ENCODE peak calls at places on chromosomes 2 and 18, in four cellular contexts. B, P, I and S are unnamed samples.

GRCh38 chr2:232942831-232943230 is 70.2 kb downstream of the NGEF start:
- DNase-seq in B (no peak), P (no peak), I (no peak), S (no peak)

GRCh38 chr2:204665244-204665643 is 120.0 kb downstream of the PARD3B start:
- DNase-seq in B (no peak), P (no peak), I (no peak), S (no peak)

GRCh38 chr2:120016800-120017199 is 3.9 kb downstream of the EPB41L5 start:
- DNase-seq in B (no peak), P (no peak), I (no peak), S (no peak)

GRCh38 chr2:191038241-191038725 is 24.3 kb upstream of the STAT1 start:
- DNase-seq in B (no peak), P (no peak), I (no peak), S (no peak)

GRCh38 chr2:58540680-58541079 is 299.6 kb upstream of the FANCL start:
- DNase-seq in B (no peak), P (no peak), I (no peak), S (no peak)

GRCh38 chr18:74251297-74252031 is 40.3 kb downstream of the CYB5A start:
- DNase-seq in B (no peak), P (no peak), I (no peak), S (no peak)

GRCh38 chr2:24893934-24894333 is 26.1 kb downstream of the ADCY3 start:
- DNase-seq in B (no peak), P (no peak), I (no peak), S (no peak)

GRCh38 chr2:5766051-5766450 is 73.9 kb downstream of the SOX11 start:
- DNase-seq in B (no peak), P (no peak), I (no peak), S (no peak)

GRCh38 chr18:22265838-22266237 is 96.4 kb downstream of the GATA6 start:
- DNase-seq in B (no peak), P (no peak), I (no peak), S (no peak)

GRCh38 chr2:23133196-23133595 is 251.8 kb upstream of the KLHL29 start:
- DNase-seq in B (no peak), P (no peak), I (no peak), S (no peak)

GRCh38 chr2:172972005-172972619 is 103.5 kb upstream of the MAP3K20 start:
- DNase-seq in B (peak), P (peak), I (peak), S (no peak)

GRCh38 chr2:144349674-144350073 is 170.2 kb downstream of the ZEB2 start:
- DNase-seq in B (no peak), P (no peak), I (no peak), S (no peak)

GRCh38 chr2:67038195-67038594 is 358.9 kb upstream of the ETAA1 start:
- DNase-seq in B (no peak), P (no peak), I (no peak), S (no peak)

GRCh38 chr2:156434461-156435291 is 1.5 kb upstream of the GPD2 start:
- DNase-seq in B (no peak), P (no peak), I (no peak), S (no peak)